ENCODE peak calls at places on chromosome 2, in five cellular contexts. A is hepatocyte, Y is HCT116, U is GM23248, T is OCI-LY7. M is an unnamed sample. For H3K79me2, the result is how much of the 10 kb centered on the place peaks cover.

GRCh38 chr2:109612991-109613921 is 510 bp downstream of the SEPTIN10 start:
- DNase-seq in Y (no peak), U (peak), A (peak), T (no peak), M (peak)

GRCh38 chr2:72993147-72993546 is 75.8 kb downstream of the EMX1 start:
- DNase-seq in Y (peak), U (peak), A (peak), T (peak), M (peak)

GRCh38 chr2:137302957-137303356 is 537.6 kb downstream of the THSD7B start:
- DNase-seq in U (no peak), T (no peak), A (no peak), Y (no peak), M (no peak)

GRCh38 chr2:105789745-105790466 is 45.2 kb downstream of the NCK2 start:
- DNase-seq in A (no peak), Y (no peak), U (peak), T (peak), M (peak)

GRCh38 chr2:191713837-191714236 is 35.9 kb downstream of the NABP1 start:
- DNase-seq in A (no peak), T (no peak), Y (peak), U (no peak), M (no peak)

GRCh38 chr2:240561325-240561971 is 1.3 kb downstream of the DUSP28 start:
- DNase-seq in U (peak), T (peak), A (peak), Y (no peak), M (peak)

GRCh38 chr2:177998996-177999395 is 73.6 kb downstream of the PDE11A start:
- DNase-seq in Y (no peak), T (no peak), A (no peak), U (no peak), M (no peak)

GRCh38 chr2:179692610-179693009 is 168.8 kb downstream of the ZNF385B start:
- DNase-seq in T (no peak), A (no peak), U (no peak), Y (no peak), M (no peak)

GRCh38 chr2:108932736-108933135 is 56.3 kb downstream of the EDAR start:
- DNase-seq in T (no peak), U (no peak), Y (no peak), A (no peak), M (no peak)

GRCh38 chr2:11862049-11862448 is 115.6 kb downstream of the LPIN1 start:
- DNase-seq in A (no peak), T (no peak), U (no peak), Y (no peak), M (no peak)

DNA sequence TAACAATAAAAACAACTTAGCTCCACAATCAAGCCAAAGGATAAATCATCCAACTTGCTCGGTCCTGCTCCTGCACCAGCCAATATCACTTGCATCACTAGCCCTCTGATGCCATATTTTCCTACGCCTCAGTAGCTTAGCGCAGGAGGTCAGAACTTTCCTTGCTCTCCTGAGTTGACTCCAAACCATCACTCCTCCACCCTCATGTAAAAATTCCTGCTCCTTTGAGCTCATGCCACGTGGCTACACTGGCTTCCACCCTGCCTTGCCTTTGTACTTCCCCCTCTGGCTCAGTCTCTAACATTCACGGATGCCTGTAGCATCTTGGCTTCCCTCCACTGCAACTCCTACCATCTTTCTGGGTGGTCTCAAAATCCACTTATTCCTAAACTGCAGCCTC is 25.2 kb downstream of the AAK1 start:
- DNase-seq in A (no peak), Y (no peak), U (peak), T (no peak), M (no peak)
- TF ChIP-seq EZH2phosphoT487 in A (no peak), Y (no peak), U (no peak), T (no peak), M (no peak)

DNA sequence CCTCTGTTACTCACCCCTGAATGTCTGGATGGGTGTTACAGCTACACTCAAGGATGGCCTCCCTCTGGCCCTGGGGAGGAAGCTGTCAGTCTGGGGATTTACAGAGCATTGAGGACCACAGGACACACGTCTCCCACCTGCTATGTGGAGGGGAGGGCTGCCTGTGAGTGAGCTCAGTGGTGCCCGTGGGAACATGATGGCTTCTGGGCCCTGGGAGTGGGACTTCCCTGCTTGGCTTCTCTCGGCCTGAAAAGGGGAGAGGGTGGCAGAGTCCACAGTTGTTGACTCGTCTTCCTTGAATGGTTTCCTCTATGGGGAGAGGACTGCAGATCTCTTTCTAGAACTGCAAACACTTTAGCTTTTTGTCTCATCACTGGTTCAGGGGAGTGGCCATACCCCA is 79.1 kb downstream of the SH3BP4 start:
- DNase-seq in T (no peak), Y (no peak), U (no peak), A (no peak), M (no peak)
- H3K4me2 ChIP-seq in T (no peak), Y (no peak), U (no peak), A (no peak), M (no peak)

DNA sequence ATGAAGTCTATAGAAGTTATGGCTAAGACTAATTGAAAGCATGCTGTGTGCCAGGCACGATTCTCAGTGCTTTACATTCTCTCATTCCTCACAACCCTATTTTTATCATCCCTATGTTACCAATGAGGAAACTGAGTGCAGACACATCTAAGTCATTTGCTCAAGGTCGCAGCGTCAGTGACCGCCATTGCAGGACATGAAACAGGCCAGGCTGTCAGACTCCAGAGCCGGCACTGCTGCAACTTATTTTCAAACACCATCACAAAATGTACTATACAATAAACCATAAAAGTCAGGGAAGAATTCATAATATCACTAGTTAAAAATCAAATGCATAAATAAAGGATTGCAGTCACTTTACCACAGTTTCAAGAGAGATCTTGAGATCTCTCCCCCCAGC is 5.6 kb downstream of the STK39 start:
- DNase-seq in T (no peak), Y (no peak), A (no peak), U (no peak), M (no peak)
- H3K79me2 ChIP-seq in T (under half), Y (half or more), A (half or more), U (half or more), M (under half)

DNA sequence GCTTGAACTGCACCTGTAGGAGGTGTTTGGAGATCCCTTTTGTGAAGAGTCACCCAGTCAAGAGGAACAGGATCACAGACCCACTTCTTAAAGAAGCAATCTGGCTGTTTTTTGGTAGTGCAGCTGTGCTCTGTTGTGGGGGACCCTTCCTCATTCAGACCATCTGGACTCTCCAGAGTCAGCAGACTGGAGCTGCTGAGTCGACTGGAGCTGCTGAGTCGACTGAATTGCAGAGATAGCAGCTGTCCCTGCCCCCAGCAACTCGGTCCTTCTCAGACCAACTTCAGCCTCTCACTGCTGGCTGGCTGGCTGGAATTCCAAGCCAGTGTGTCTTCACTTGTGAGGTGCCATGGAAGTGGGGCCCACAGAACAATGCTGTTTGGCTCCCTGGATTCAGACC is 56.8 kb downstream of the GTF3C3 start:
- DNase-seq in U (no peak), A (no peak), T (no peak), Y (no peak), M (no peak)
- TF ChIP-seq EZH2phosphoT487 in U (no peak), A (no peak), T (no peak), Y (no peak), M (no peak)

DNA sequence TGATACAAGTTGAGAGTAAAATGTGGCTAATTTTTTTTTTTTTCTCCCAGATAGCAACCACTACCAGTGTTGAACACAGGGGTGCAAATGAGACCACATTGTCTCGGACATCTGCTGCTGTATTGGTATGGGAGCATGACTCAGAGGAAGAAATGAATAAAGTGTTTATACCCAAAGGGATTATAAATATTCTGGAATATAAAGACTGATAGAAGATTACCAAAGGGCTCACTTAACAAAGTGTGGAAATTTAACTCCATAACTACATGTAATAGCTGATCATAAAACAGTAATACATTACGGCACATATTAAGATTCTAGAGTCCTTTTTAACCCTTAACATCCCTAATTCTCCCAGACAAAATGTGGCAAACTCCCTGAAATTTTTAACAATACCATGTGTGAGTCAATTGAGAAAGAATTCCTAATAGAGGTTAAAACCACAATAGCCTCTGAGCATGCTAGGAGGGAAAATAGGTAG is 1023.0 kb upstream of the ACVR2A start:
- DNase-seq in A (no peak), Y (no peak), T (no peak), U (peak), M (no peak)
- H3K4me2 ChIP-seq in A (no peak), Y (peak), T (no peak), U (peak), M (no peak)

GRCh38 chr2:101724113-101724450 is 26.6 kb downstream of the MAP4K4 start:
- DNase-seq in T (no peak), A (no peak), Y (no peak), U (no peak), M (no peak)

GRCh38 chr2:101723366-101724112 is 26.0 kb downstream of the MAP4K4 start:
- DNase-seq in T (no peak), A (no peak), Y (no peak), U (no peak), M (no peak)

GRCh38 chr2:101722878-101723277 is 25.4 kb downstream of the MAP4K4 start:
- DNase-seq in A (no peak), T (no peak), Y (no peak), U (no peak), M (no peak)

GRCh38 chr2:101725515-101726192 is 28.1 kb downstream of the MAP4K4 start:
- DNase-seq in A (no peak), T (peak), U (peak), Y (no peak), M (no peak)

GRCh38 chr2:101725038-101725437 is 27.5 kb downstream of the MAP4K4 start:
- DNase-seq in U (no peak), Y (no peak), T (no peak), A (no peak), M (no peak)
- H3K79me2 ChIP-seq in U (half or more), Y (half or more), T (half or more), A (half or more), M (under half)

DNA sequence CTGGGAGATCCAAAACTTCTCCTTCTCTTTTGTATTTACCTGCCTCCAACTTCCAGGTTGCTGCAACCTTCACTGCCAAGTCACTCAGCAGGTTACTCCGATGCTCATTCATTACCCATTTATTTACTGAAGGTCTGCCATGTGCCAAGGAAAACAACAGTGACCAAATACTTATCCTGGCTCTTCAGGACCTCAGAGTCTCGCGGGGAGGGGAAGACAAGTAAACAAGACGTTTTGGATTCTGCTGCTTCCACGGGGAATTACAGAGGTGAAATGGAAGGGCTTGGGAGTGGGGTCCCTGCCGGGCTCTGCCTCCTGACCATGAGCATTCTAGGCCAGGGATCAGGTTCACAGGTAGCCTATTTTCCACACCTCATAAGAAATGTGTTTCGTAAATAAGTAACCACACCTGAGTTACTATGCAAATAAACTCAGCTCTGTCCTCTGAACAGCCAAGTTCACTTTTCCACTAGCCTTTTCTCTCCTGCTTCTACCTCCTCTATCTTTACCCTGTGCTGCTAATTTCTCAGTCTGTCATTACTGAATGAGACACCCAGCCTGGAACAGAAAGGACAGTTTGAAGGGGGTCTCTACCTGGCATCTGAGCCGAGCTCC is 68.1 kb downstream of the CLHC1 start:
- DNase-seq in T (no peak), A (no peak), Y (no peak), U (peak), M (no peak)
- TF ChIP-seq EZH2phosphoT487 in T (no peak), A (no peak), Y (no peak), U (no peak), M (no peak)

GRCh38 chr2:5914831-5915611 is 222.8 kb downstream of the SOX11 start:
- DNase-seq in T (no peak), U (peak), A (peak), Y (no peak), M (peak)
- H3K4me2 ChIP-seq in T (no peak), U (no peak), A (peak), Y (no peak), M (no peak)

DNA sequence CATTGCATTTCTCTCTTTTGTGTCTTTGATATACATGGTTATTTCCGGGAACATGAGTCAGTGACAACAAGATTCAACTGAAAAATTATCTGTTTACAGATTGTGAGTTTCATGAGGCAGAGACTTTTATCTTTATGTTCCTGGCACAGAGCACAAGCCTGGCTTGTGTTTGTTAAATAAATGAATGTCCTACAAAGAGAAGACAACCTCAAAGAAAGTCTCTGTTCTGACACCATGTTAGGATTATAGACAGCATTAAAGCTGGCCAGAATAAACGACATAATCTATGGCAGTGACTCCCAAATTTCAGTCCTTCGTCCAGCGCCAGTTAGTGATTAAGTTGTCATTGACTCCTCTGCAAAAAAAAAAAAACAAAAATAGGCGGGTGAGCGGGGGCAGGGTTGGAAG is 97.4 kb upstream of the DNAJC10 start:
- DNase-seq in A (no peak), Y (no peak), T (no peak), U (peak), M (no peak)
- H3K79me2 ChIP-seq in A (under half), Y (under half), T (under half), U (under half), M (under half)